ENCODE peak calls at places on chromosomes 7 and 10, in four cellular contexts. H, V, P and Q are unnamed samples.

GRCh38 chr10:103395754-103396066 is 565 bp downstream of the ATP5MK start:
- DNase-seq in H (no peak), V (no peak), P (no peak), Q (no peak)

GRCh38 chr10:109205929-109206585 is 717.3 kb downstream of the XPNPEP1 start:
- DNase-seq in H (no peak), V (no peak), P (no peak), Q (no peak)

GRCh38 chr10:114322344-114322743 is 82.0 kb downstream of the AFAP1L2 start:
- DNase-seq in H (no peak), V (no peak), P (no peak), Q (no peak)

GRCh38 chr7:26507375-26508068 is 215.9 kb downstream of the SNX10 start:
- DNase-seq in H (no peak), V (no peak), P (no peak), Q (no peak)

GRCh38 chr10:115417585-115418265 is 324.6 kb downstream of the ATRNL1 start:
- DNase-seq in H (no peak), V (peak), P (no peak), Q (no peak)

GRCh38 chr7:101373812-101374612 is 11.3 kb downstream of the COL26A1 start:
- DNase-seq in H (peak), V (no peak), P (no peak), Q (no peak)

GRCh38 chr7:25032774-25033743 is 53.1 kb upstream of the OSBPL3 start:
- DNase-seq in H (no peak), V (no peak), P (no peak), Q (no peak)

GRCh38 chr7:106858618-106859532 is 6.2 kb upstream of the PIK3CG start:
- DNase-seq in H (peak), V (no peak), P (no peak), Q (no peak)

GRCh38 chr10:109978481-109978880 is 29.3 kb upstream of the ADD3 start:
- DNase-seq in H (no peak), V (no peak), P (no peak), Q (no peak)

GRCh38 chr10:75400769-75401568 is 595 bp downstream of the ZNF503 start:
- DNase-seq in H (peak), V (no peak), P (peak), Q (no peak)

GRCh38 chr10:80500572-80501380 is 36.9 kb upstream of the SH2D4B start:
- DNase-seq in H (no peak), V (no peak), P (no peak), Q (no peak)

GRCh38 chr7:51187941-51188340 is 128.7 kb downstream of the COBL start:
- DNase-seq in H (no peak), V (no peak), P (no peak), Q (no peak)

GRCh38 chr7:12805518-12805928 is 118.1 kb downstream of the ARL4A start:
- DNase-seq in H (no peak), V (no peak), P (no peak), Q (no peak)

GRCh38 chr10:4353964-4354363 is 472.0 kb upstream of the AKR1E2 start:
- DNase-seq in H (no peak), V (no peak), P (no peak), Q (no peak)